ENCODE peak calls at places on chromosomes 3 and 15, in nine cellular contexts. N is left ventricle myocardium inferior; W is T-helper 1 cell; H is EL; S is CD8-positive, alpha-beta memory T cell; Q is AG08395; A is germinal center; E is globus pallidus; T is psoas muscle. K is an unnamed sample.

GRCh38 chr15:33701304-33701696 is 267.0 kb upstream of the CHRM5 start:
- DNase-seq in N (no peak), W (no peak), H (no peak), S (no peak), Q (no peak), A (no peak), E (no peak), T (no peak), K (no peak)

GRCh38 chr3:138944842-138945645 is 1.9 kb downstream of the FOXL2 start:
- DNase-seq in N (no peak), W (no peak), H (no peak), S (peak), Q (no peak), A (no peak), E (no peak), T (no peak), K (no peak)

GRCh38 chr3:95228416-95228815 is 1165.6 kb downstream of the NSUN3 start:
- DNase-seq in N (no peak), W (no peak), H (no peak), S (no peak), Q (no peak), A (no peak), E (no peak), T (no peak), K (no peak)

GRCh38 chr3:70506775-70507174 is 194.3 kb upstream of the MDFIC2 start:
- DNase-seq in N (no peak), W (no peak), H (no peak), S (no peak), Q (no peak), A (no peak), E (no peak), T (no peak), K (no peak)

GRCh38 chr3:113228969-113229368 is 17.6 kb downstream of the BOC start:
- DNase-seq in N (no peak), W (no peak), H (no peak), S (no peak), Q (no peak), A (no peak), E (no peak), T (no peak), K (no peak)

GRCh38 chr15:90959894-90960293 is 5.2 kb downstream of the RCCD1 start:
- DNase-seq in N (peak), W (no peak), H (no peak), S (no peak), Q (peak), A (no peak), E (peak), T (no peak), K (peak)

GRCh38 chr3:14849831-14850230 is 31.1 kb downstream of the FGD5 start:
- DNase-seq in N (no peak), W (no peak), H (no peak), S (no peak), Q (no peak), A (no peak), E (no peak), T (no peak), K (no peak)

GRCh38 chr3:94076055-94076454 is 13.2 kb downstream of the NSUN3 start:
- DNase-seq in N (no peak), W (no peak), H (peak), S (no peak), Q (peak), A (no peak), E (no peak), T (no peak), K (peak)

GRCh38 chr15:77693576-77693975 is 60.9 kb upstream of the LINGO1 start:
- DNase-seq in N (no peak), W (no peak), H (no peak), S (no peak), Q (no peak), A (no peak), E (no peak), T (no peak), K (no peak)

K was measured in HFFc6.